ENCODE peak calls at places on chromosomes 3 and 15, in six cellular contexts. R is neuronal stem cell, Q is sigmoid colon, A is HT1080, D is GM23338, L is pons. P is an unnamed sample.

GRCh38 chr3:72872183-72872582 is 15.7 kb upstream of the GXYLT2 start:
- DNase-seq in R (no peak), A (no peak), Q (no peak), D (no peak), L (no peak), P (no peak)

GRCh38 chr3:16846373-16847078 is 38.2 kb upstream of the PLCL2 start:
- DNase-seq in R (no peak), L (no peak), A (no peak), Q (no peak), D (no peak), P (no peak)

GRCh38 chr15:33048255-33048654 is 146.3 kb downstream of the FMN1 start:
- DNase-seq in A (no peak), Q (no peak), R (peak; percentile 36), L (no peak), D (peak; percentile 60), P (no peak)

GRCh38 chr3:20136231-20136630 is 49.8 kb downstream of the SGO1 start:
- DNase-seq in R (no peak), D (no peak), L (no peak), A (no peak), Q (no peak), P (no peak)

GRCh38 chr3:42159706-42160472 is 68.7 kb downstream of the TRAK1 start:
- DNase-seq in D (peak; percentile 95), Q (peak; percentile 63), A (no peak), L (no peak), R (peak; percentile 51), P (peak; percentile 85)

GRCh38 chr15:55481842-55482241 is 26.2 kb downstream of the DNAAF4 start:
- DNase-seq in Q (no peak), R (no peak), L (no peak), A (no peak), D (no peak), P (no peak)

GRCh38 chr15:47872208-47872607 is 154.9 kb downstream of the SEMA6D start:
- DNase-seq in L (no peak), D (no peak), R (no peak), A (no peak), Q (no peak), P (no peak)

GRCh38 chr3:194098872-194099183 is 37.1 kb upstream of the HES1 start:
- DNase-seq in D (no peak), L (no peak), R (no peak), A (no peak), Q (no peak), P (no peak)

GRCh38 chr3:170414202-170414663 is 4.4 kb upstream of the CLDN11 start:
- DNase-seq in L (peak; percentile 90), D (peak; percentile 86), Q (no peak), R (peak; percentile 54), A (peak; percentile 86), P (no peak)

GRCh38 chr3:69143605-69144004 is 21.2 kb upstream of the LMOD3 start:
- DNase-seq in A (peak; percentile 67), R (no peak), L (no peak), Q (no peak), D (peak; percentile 24), P (no peak)

GRCh38 chr3:74845086-74845485 is 230.6 kb upstream of the CNTN3 start:
- DNase-seq in L (no peak), Q (no peak), R (no peak), A (peak; percentile 17), D (no peak), P (no peak)

GRCh38 chr15:22979069-22979698 is 984 bp downstream of the CYFIP1 start:
- DNase-seq in L (no peak), Q (peak; percentile 72), A (peak; percentile 47), D (peak; percentile 67), R (peak; percentile 38), P (peak; percentile 70)

GRCh38 chr3:114155370-114155821 is 23.5 kb downstream of the DRD3 start:
- DNase-seq in R (no peak), Q (no peak), A (peak; percentile 21), D (peak; percentile 82), L (no peak), P (no peak)

GRCh38 chr15:49372366-49372765 is 50.7 kb upstream of the FGF7 start:
- DNase-seq in L (no peak), R (no peak), A (no peak), D (peak; percentile 56), Q (no peak), P (no peak)

GRCh38 chr3:158863247-158863646 is 61.4 kb downstream of the MFSD1 start:
- DNase-seq in A (no peak), R (no peak), L (no peak), Q (no peak), D (no peak), P (no peak)

GRCh38 chr3:97835761-97836160 is 13.9 kb downstream of the CRYBG3 start:
- DNase-seq in D (no peak), L (no peak), R (no peak), Q (no peak), A (peak; percentile 79), P (no peak)

GRCh38 chr15:53586815-53587214 is 172.6 kb downstream of the WDR72 start:
- DNase-seq in Q (peak; percentile 57), R (peak; percentile 70), A (peak; percentile 51), D (peak; percentile 75), L (peak; percentile 69), P (no peak)

GRCh38 chr3:154510780-154511179 is 80.8 kb upstream of the GPR149 start:
- DNase-seq in A (no peak), R (no peak), Q (no peak), D (no peak), L (no peak), P (no peak)

GRCh38 chr15:89749951-89750559 is 994 bp downstream of the MESP1 start:
- DNase-seq in D (no peak), L (no peak), R (no peak), Q (no peak), A (no peak), P (peak; percentile 82)

GRCh38 chr3:149151843-149152242 is 22.4 kb downstream of the HPS3 start:
- DNase-seq in L (peak; percentile 60), A (peak; percentile 84), R (no peak), D (no peak), Q (no peak), P (no peak)

GRCh38 chr3:154598166-154598565 is 168.2 kb upstream of the GPR149 start:
- DNase-seq in L (no peak), D (no peak), R (no peak), A (no peak), Q (no peak), P (no peak)

GRCh38 chr15:35181538-35181937 is 96.4 kb upstream of the NANOGP8 start:
- DNase-seq in D (no peak), R (no peak), L (no peak), A (peak; percentile 39), Q (no peak), P (no peak)

GRCh38 chr3:8416965-8417364 is 84.7 kb upstream of the LMCD1 start:
- DNase-seq in L (no peak), D (peak; percentile 49), A (peak; percentile 27), Q (no peak), R (no peak), P (no peak)

GRCh38 chr3:129239992-129240391 is 9.4 kb upstream of the COPG1 start:
- DNase-seq in D (peak; percentile 41), R (no peak), L (no peak), Q (no peak), A (no peak), P (no peak)

GRCh38 chr3:53161820-53162671 is 1.0 kb downstream of the PRKCD start:
- DNase-seq in R (no peak), A (peak; percentile 32), Q (no peak), D (peak; percentile 78), L (no peak), P (peak; percentile 85)

GRCh38 chr15:73072894-73073293 is 20.6 kb downstream of the NEO1 start:
- DNase-seq in L (no peak), Q (no peak), A (no peak), D (no peak), R (no peak), P (no peak)

GRCh38 chr3:134559591-134559990 is 73.7 kb downstream of the CEP63 start:
- DNase-seq in Q (no peak), A (no peak), L (no peak), R (no peak), D (no peak), P (no peak)

GRCh38 chr3:65483475-65483874 is 555.2 kb downstream of the MAGI1 start:
- DNase-seq in Q (peak; percentile 83), D (peak; percentile 81), L (peak; percentile 78), R (no peak), A (no peak), P (no peak)

P was measured in left lung.